ENCODE peak calls at places on chromosomes 12 and 14, in four cellular contexts. Y is mucosa of descending colon; V is stimulated activated naive CD8-positive, alpha-beta T cell treated with anti-CD3 and anti-CD28 coated beads, Interleukin-15, amount 100 ng/mL, for 72 hours; Z is adipocyte. T is an unnamed sample.

GRCh38 chr14:78997811-78998210 is 827.6 kb downstream of the NRXN3 start:
- DNase-seq in Z (peak; percentile 33), Y (no peak), V (no peak), T (peak; percentile 34)

GRCh38 chr14:74459289-74459946 is 33.4 kb upstream of the SYNDIG1L start:
- DNase-seq in Y (no peak), Z (peak; percentile 79), V (peak; percentile 35), T (peak; percentile 93)

GRCh38 chr12:98653866-98654493 is 8.9 kb downstream of the APAF1 start:
- DNase-seq in V (no peak), Y (no peak), Z (peak; percentile 85), T (peak; percentile 78)

GRCh38 chr14:100842799-100843198 is 16.9 kb downstream of the MEG3 start:
- DNase-seq in V (no peak), Y (no peak), Z (peak; percentile 86), T (peak; percentile 93)

GRCh38 chr12:112188130-112188830 is 62.9 kb downstream of the TRAFD1 start:
- DNase-seq in Z (no peak), V (no peak), Y (no peak), T (no peak)

GRCh38 chr14:67514203-67514607 is 18.9 kb upstream of the PLEKHH1 start:
- DNase-seq in Y (peak; percentile 52), Z (no peak), V (no peak), T (peak; percentile 18)

GRCh38 chr14:65075628-65076325 is 26.5 kb downstream of the MAX start:
- DNase-seq in Y (no peak), V (no peak), Z (no peak), T (no peak)

GRCh38 chr12:32025906-32026305 is 66.7 kb downstream of the RESF1 start:
- DNase-seq in Z (no peak), Y (no peak), V (peak; percentile 81), T (no peak)

GRCh38 chr12:69476276-69477017 is 6.3 kb downstream of the FRS2 start:
- DNase-seq in V (no peak), Z (no peak), Y (no peak), T (peak; percentile 35)

GRCh38 chr14:71629765-71630502 is 302.3 kb upstream of the RGS6 start:
- DNase-seq in Z (peak; percentile 58), V (no peak), Y (no peak), T (peak; percentile 39)

GRCh38 chr14:24398943-24399801 is at the start of gene NYNRIN:
- DNase-seq in Z (peak; percentile 77), V (peak; percentile 21), Y (peak; percentile 75), T (peak; percentile 58)

GRCh38 chr14:41604793-41605534 is 1.7 kb upstream of the LRFN5 start:
- DNase-seq in V (no peak), Z (peak; percentile 70), Y (peak; percentile 50), T (peak; percentile 88)

GRCh38 chr14:65421201-65421981 is 8.9 kb downstream of the FUT8 start:
- DNase-seq in V (no peak), Z (peak; percentile 78), Y (no peak), T (peak; percentile 89)

GRCh38 chr14:36655963-36656768 is 5.5 kb upstream of the PAX9 start:
- DNase-seq in V (peak; percentile 47), Y (no peak), Z (peak; percentile 92), T (peak; percentile 42)

GRCh38 chr12:11718768-11719253 is 69.3 kb downstream of the ETV6 start:
- DNase-seq in V (no peak), Z (peak; percentile 63), Y (no peak), T (peak; percentile 92)

GRCh38 chr12:123899368-123899767 is 73.3 kb downstream of the CCDC92 start:
- DNase-seq in Z (no peak), V (no peak), Y (no peak), T (no peak)

GRCh38 chr12:109432431-109432830 is 44.7 kb downstream of the KCTD10 start:
- DNase-seq in V (no peak), Z (no peak), Y (no peak), T (no peak)

GRCh38 chr14:68188174-68188573 is 368.6 kb downstream of the RAD51B start:
- DNase-seq in V (no peak), Y (no peak), Z (no peak), T (no peak)

GRCh38 chr12:49903351-49903699 is 375 bp downstream of the FAIM2 start:
- DNase-seq in Y (no peak), V (no peak), Z (no peak), T (no peak)

GRCh38 chr14:92040431-92041040 is 677 bp upstream of the TRIP11 start:
- DNase-seq in V (peak; percentile 14), Z (peak; percentile 50), Y (no peak), T (peak; percentile 60)

GRCh38 chr14:49971156-49972141 is 78.6 kb downstream of the ARF6 start:
- DNase-seq in V (peak; percentile 80), Y (no peak), Z (peak; percentile 73), T (no peak)

GRCh38 chr12:111412007-111412829 is 6.5 kb downstream of the SH2B3 start:
- DNase-seq in V (no peak), Z (no peak), Y (peak; percentile 60), T (peak; percentile 17)

GRCh38 chr14:90034835-90035525 is 26.8 kb upstream of the KCNK13 start:
- DNase-seq in V (no peak), Z (no peak), Y (no peak), T (no peak)

T was measured in GM23248.